ENCODE peak calls at places on chromosomes 3 and 15, in five cellular contexts. Y is mesenchymal stem cell; V is stimulated activated CD8-positive, alpha-beta memory T cell treated with anti-CD3 and anti-CD28 coated beads, Interleukin-7, amount 100 ng/mL, for 24 hours; P is left lung; X is GM04503. S is an unnamed sample.

GRCh38 chr3:81545572-81545971 is 215.9 kb downstream of the GBE1 start:
- DNase-seq in Y (peak), V (no peak), P (no peak), X (no peak), S (no peak)

GRCh38 chr3:110479676-110480075 is 591.9 kb upstream of the NECTIN3 start:
- DNase-seq in Y (no peak), V (no peak), P (no peak), X (no peak), S (no peak)

GRCh38 chr15:101210058-101210457 is 41.8 kb downstream of the CHSY1 start:
- DNase-seq in Y (no peak), V (no peak), P (no peak), X (no peak), S (no peak)

GRCh38 chr3:194034556-194035336 is 101.2 kb upstream of the HES1 start:
- DNase-seq in Y (no peak), V (no peak), P (no peak), X (no peak), S (no peak)

GRCh38 chr3:197031315-197032285 is 2.0 kb upstream of the MELTF start:
- DNase-seq in Y (peak), V (no peak), P (no peak), X (peak), S (peak)

GRCh38 chr3:55558316-55558715 is 71.2 kb upstream of the WNT5A start:
- DNase-seq in Y (no peak), V (no peak), P (no peak), X (peak), S (no peak)

GRCh38 chr3:180744226-180744625 is 64.9 kb upstream of the CCDC39 start:
- DNase-seq in Y (no peak), V (no peak), P (no peak), X (no peak), S (no peak)

GRCh38 chr3:152853196-152853595 is 18.3 kb downstream of the P2RY1 start:
- DNase-seq in Y (peak), V (no peak), P (no peak), X (no peak), S (no peak)

GRCh38 chr3:95097493-95097892 is 1034.6 kb downstream of the NSUN3 start:
- DNase-seq in Y (no peak), V (no peak), P (no peak), X (no peak), S (peak)